ENCODE peak calls at places on chromosomes 7 and 10, in four cellular contexts. One of them, this sample, is unnamed.

GRCh38 chr7:108308913-108309312 is 147.3 kb downstream of the NRCAM start:
- DNase-seq in H9: no peak
- DNase-seq in coronary artery: no peak
- DNase-seq in cardiac fibroblast: peak
- DNase-seq in this sample: no peak

GRCh38 chr10:28975891-28976471 is 298.7 kb downstream of the BAMBI start:
- DNase-seq in H9: no peak
- DNase-seq in coronary artery: no peak
- DNase-seq in cardiac fibroblast: peak
- DNase-seq in this sample: no peak

GRCh38 chr7:82599910-82600309 is 156.3 kb upstream of the CACNA2D1 start:
- DNase-seq in H9: no peak
- DNase-seq in cardiac fibroblast: no peak
- DNase-seq in coronary artery: no peak
- DNase-seq in this sample: no peak

GRCh38 chr10:33859319-33860022 is 525.0 kb upstream of the NRP1 start:
- DNase-seq in H9: no peak
- DNase-seq in cardiac fibroblast: no peak
- DNase-seq in coronary artery: no peak
- DNase-seq in this sample: no peak

GRCh38 chr10:33344676-33345075 is 10.2 kb upstream of the NRP1 start:
- DNase-seq in cardiac fibroblast: no peak
- DNase-seq in coronary artery: no peak
- DNase-seq in H9: no peak
- DNase-seq in this sample: no peak

GRCh38 chr10:101710064-101710695 is 15.2 kb upstream of the FBXW4 start:
- DNase-seq in coronary artery: no peak
- DNase-seq in H9: no peak
- DNase-seq in cardiac fibroblast: peak
- DNase-seq in this sample: no peak

GRCh38 chr10:78299861-78300453 is 266.3 kb downstream of the RPS24 start:
- DNase-seq in coronary artery: peak
- DNase-seq in H9: peak
- DNase-seq in cardiac fibroblast: no peak
- DNase-seq in this sample: no peak

GRCh38 chr10:132836248-132836831 is 50.4 kb upstream of the NKX6-2 start:
- DNase-seq in cardiac fibroblast: no peak
- DNase-seq in coronary artery: peak
- DNase-seq in H9: peak
- DNase-seq in this sample: no peak

GRCh38 chr10:121455377-121455776 is 142.9 kb downstream of the FGFR2 start:
- DNase-seq in coronary artery: no peak
- DNase-seq in H9: no peak
- DNase-seq in cardiac fibroblast: no peak
- DNase-seq in this sample: no peak

GRCh38 chr7:73822319-73823173 is 8.2 kb upstream of the CLDN4 start:
- DNase-seq in H9: no peak
- DNase-seq in cardiac fibroblast: peak
- DNase-seq in coronary artery: no peak
- DNase-seq in this sample: peak

GRCh38 chr7:157096286-157097055 is 42.3 kb upstream of the UBE3C start:
- DNase-seq in coronary artery: no peak
- DNase-seq in cardiac fibroblast: no peak
- DNase-seq in H9: no peak
- DNase-seq in this sample: no peak

GRCh38 chr10:131874991-131875451 is 25.8 kb upstream of the PPP2R2D start:
- DNase-seq in coronary artery: no peak
- DNase-seq in cardiac fibroblast: peak
- DNase-seq in H9: peak
- DNase-seq in this sample: peak

GRCh38 chr7:19526639-19527038 is 182.2 kb downstream of the POLR1F start:
- DNase-seq in H9: no peak
- DNase-seq in cardiac fibroblast: no peak
- DNase-seq in coronary artery: no peak
- DNase-seq in this sample: no peak

GRCh38 chr10:484925-485661 is 204.4 kb downstream of the DIP2C start:
- DNase-seq in cardiac fibroblast: no peak
- DNase-seq in coronary artery: peak
- DNase-seq in H9: peak
- DNase-seq in this sample: peak

GRCh38 chr7:139830292-139830691 is 1.2 kb downstream of the TBXAS1 start:
- DNase-seq in cardiac fibroblast: peak
- DNase-seq in H9: no peak
- DNase-seq in coronary artery: no peak
- DNase-seq in this sample: no peak

GRCh38 chr7:136150311-136150710 is 173.2 kb upstream of the MTPN start:
- DNase-seq in cardiac fibroblast: no peak
- DNase-seq in H9: no peak
- DNase-seq in coronary artery: no peak
- DNase-seq in this sample: no peak

GRCh38 chr7:24025094-24025493 is 258.9 kb upstream of the NPY start:
- DNase-seq in cardiac fibroblast: no peak
- DNase-seq in H9: no peak
- DNase-seq in coronary artery: no peak
- DNase-seq in this sample: no peak

GRCh38 chr10:64075604-64076003 is 554.4 kb downstream of the REEP3 start:
- DNase-seq in coronary artery: no peak
- DNase-seq in H9: no peak
- DNase-seq in cardiac fibroblast: no peak
- DNase-seq in this sample: no peak

GRCh38 chr7:99928994-99929729 is at the start of gene GJC3:
- DNase-seq in cardiac fibroblast: peak
- DNase-seq in coronary artery: no peak
- DNase-seq in H9: peak
- DNase-seq in this sample: peak

GRCh38 chr10:84156768-84157167 is 16.8 kb upstream of the GPR15LG start:
- DNase-seq in H9: no peak
- DNase-seq in coronary artery: no peak
- DNase-seq in cardiac fibroblast: peak
- DNase-seq in this sample: no peak

GRCh38 chr10:10794056-10794455 is 223.6 kb upstream of the CELF2 start:
- DNase-seq in cardiac fibroblast: no peak
- DNase-seq in coronary artery: no peak
- DNase-seq in H9: no peak
- DNase-seq in this sample: no peak

GRCh38 chr7:131948434-131949053 is 392.1 kb upstream of the PODXL start:
- DNase-seq in coronary artery: peak
- DNase-seq in cardiac fibroblast: peak
- DNase-seq in H9: peak
- DNase-seq in this sample: no peak

GRCh38 chr10:31876616-31877352 is 51.8 kb downstream of the ARHGAP12 start:
- DNase-seq in coronary artery: no peak
- DNase-seq in cardiac fibroblast: no peak
- DNase-seq in H9: no peak
- DNase-seq in this sample: peak

GRCh38 chr7:11427686-11428273 is 404.2 kb downstream of the THSD7A start:
- DNase-seq in cardiac fibroblast: peak
- DNase-seq in coronary artery: no peak
- DNase-seq in H9: no peak
- DNase-seq in this sample: peak

GRCh38 chr10:88781206-88781605 is 21.3 kb upstream of the LIPM start:
- DNase-seq in H9: no peak
- DNase-seq in coronary artery: no peak
- DNase-seq in cardiac fibroblast: no peak
- DNase-seq in this sample: no peak

GRCh38 chr7:139647085-139647484 is 123.6 kb downstream of the CLEC2L start:
- DNase-seq in coronary artery: no peak
- DNase-seq in H9: no peak
- DNase-seq in cardiac fibroblast: no peak
- DNase-seq in this sample: no peak

GRCh38 chr7:100694196-100694745 is at the start of gene GIGYF1:
- DNase-seq in coronary artery: no peak
- DNase-seq in H9: peak
- DNase-seq in cardiac fibroblast: peak
- DNase-seq in this sample: peak

GRCh38 chr7:144835166-144835611 is 664 bp downstream of the TPK1 start:
- DNase-seq in cardiac fibroblast: peak
- DNase-seq in H9: peak
- DNase-seq in coronary artery: no peak
- DNase-seq in this sample: peak

GRCh38 chr10:6776170-6776569 is 196.1 kb upstream of the PRKCQ start:
- DNase-seq in H9: no peak
- DNase-seq in cardiac fibroblast: no peak
- DNase-seq in coronary artery: no peak
- DNase-seq in this sample: no peak

GRCh38 chr7:75937958-75938786 is 23.2 kb downstream of the POR start:
- DNase-seq in cardiac fibroblast: peak
- DNase-seq in H9: no peak
- DNase-seq in coronary artery: peak
- DNase-seq in this sample: no peak

GRCh38 chr7:151864561-151864960 is 12.4 kb downstream of the PRKAG2 start:
- DNase-seq in coronary artery: no peak
- DNase-seq in H9: no peak
- DNase-seq in cardiac fibroblast: no peak
- DNase-seq in this sample: no peak

GRCh38 chr7:151863386-151864079 is 13.4 kb downstream of the PRKAG2 start:
- DNase-seq in cardiac fibroblast: no peak
- DNase-seq in H9: peak
- DNase-seq in coronary artery: no peak
- DNase-seq in this sample: no peak

GRCh38 chr7:151865070-151865670 is 11.7 kb downstream of the PRKAG2 start:
- DNase-seq in H9: no peak
- DNase-seq in coronary artery: no peak
- DNase-seq in cardiac fibroblast: no peak
- DNase-seq in this sample: no peak

GRCh38 chr7:151862606-151863381 is 14.1 kb downstream of the PRKAG2 start:
- DNase-seq in coronary artery: no peak
- DNase-seq in H9: no peak
- DNase-seq in cardiac fibroblast: no peak
- DNase-seq in this sample: no peak

DNA sequence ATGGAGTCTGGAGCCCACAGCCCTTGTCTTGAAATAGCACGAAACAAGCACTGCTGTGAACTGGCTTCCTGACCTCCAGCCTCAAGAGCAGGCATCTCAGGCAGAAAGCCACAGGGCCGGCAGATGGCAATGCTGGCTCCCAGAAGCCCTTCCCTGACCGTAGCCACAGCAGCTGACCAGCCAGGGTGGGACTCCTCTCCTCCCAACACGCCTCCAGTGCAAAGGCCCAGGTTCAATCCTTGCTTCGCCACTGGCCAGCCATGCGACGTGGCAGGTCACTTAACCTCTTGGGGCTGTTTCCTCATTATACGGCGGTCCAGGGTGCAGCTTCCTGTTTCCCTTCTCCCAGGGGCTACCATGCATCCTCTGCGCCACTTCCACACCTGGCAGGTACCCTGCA is 12.8 kb downstream of the PRKAG2 start:
- DNase-seq in cardiac fibroblast: no peak
- DNase-seq in coronary artery: no peak
- DNase-seq in H9: no peak
- DNase-seq in this sample: no peak
- TF ChIP-seq CTCF in cardiac fibroblast: no peak
- TF ChIP-seq CTCF in coronary artery: no peak
- TF ChIP-seq CTCF in H9: no peak
- TF ChIP-seq CTCF in this sample: no peak

DNA sequence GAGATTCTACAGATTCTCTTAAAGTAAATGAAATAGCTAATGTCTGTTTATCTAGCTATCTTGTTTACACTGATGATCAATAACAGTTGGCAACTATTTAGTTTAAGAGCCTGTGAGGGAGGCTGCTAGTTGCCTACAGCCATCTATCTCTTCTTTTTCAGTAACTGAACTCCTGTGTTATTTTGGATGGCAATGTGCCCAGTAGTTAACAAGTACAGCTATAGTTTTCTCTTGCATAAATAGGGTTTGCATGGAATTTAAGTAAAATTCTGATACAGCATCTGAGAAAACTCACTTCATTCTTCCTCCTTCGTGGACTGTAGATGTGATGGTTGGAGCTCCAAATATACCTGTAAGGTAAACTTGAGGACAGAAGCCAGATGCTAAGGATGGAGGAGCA is 219.5 kb upstream of the POT1 start:
- DNase-seq in coronary artery: no peak
- DNase-seq in H9: no peak
- DNase-seq in cardiac fibroblast: peak
- DNase-seq in this sample: no peak
- TF ChIP-seq CTCF in coronary artery: no peak
- TF ChIP-seq CTCF in H9: no peak
- TF ChIP-seq CTCF in cardiac fibroblast: no peak
- TF ChIP-seq CTCF in this sample: no peak

DNA sequence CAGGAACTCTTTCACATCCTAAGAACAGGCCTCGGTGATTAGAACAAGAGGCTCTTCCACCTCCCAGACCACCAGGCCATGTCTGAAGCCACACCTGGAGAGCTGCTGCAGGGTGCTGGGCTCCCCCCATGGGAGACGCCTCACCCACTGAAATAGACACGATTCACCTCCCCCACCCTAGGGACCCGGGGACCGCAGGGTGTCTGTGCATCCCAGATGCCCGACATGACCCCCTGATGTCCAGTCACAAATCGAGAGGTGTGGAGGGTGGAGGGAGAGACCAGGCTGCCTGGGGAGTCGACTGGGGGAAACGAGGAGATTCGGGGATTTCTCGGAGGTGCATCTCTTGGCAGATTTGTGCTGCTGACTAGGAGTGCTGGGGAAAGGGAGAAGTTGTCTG is 31.0 kb downstream of the CNPY1 start:
- DNase-seq in H9: no peak
- DNase-seq in coronary artery: no peak
- DNase-seq in cardiac fibroblast: no peak
- DNase-seq in this sample: no peak
- TF ChIP-seq CTCF in H9: no peak
- TF ChIP-seq CTCF in coronary artery: no peak
- TF ChIP-seq CTCF in cardiac fibroblast: no peak
- TF ChIP-seq CTCF in this sample: no peak

DNA sequence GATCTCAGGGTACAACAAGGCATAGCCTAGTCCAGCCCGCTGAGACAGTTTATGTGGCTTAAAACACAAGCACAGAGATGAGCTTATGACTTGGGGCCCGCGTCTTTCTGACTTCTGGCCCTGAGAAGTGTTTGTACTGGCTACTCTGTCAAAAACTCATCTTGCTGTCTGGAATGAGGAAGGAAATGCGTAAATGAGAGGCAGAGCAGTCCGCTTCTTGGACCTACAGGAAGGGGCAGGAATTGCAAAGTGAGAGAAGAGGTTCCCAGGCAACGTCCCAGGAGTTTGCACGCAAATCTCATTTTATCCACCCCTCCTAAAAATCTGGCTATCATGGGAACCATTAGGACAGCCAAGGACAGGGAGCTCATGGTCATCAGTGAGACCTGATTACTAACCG is 5.5 kb downstream of the ANXA11 start:
- DNase-seq in H9: no peak
- DNase-seq in cardiac fibroblast: peak
- DNase-seq in coronary artery: peak
- DNase-seq in this sample: no peak
- TF ChIP-seq CTCF in H9: no peak
- TF ChIP-seq CTCF in cardiac fibroblast: peak
- TF ChIP-seq CTCF in coronary artery: peak
- TF ChIP-seq CTCF in this sample: no peak